ENCODE peak calls at places on chromosomes 5 and 9, in five cellular contexts. V, D, Z, W and U are unnamed samples.

GRCh38 chr5:60055168-60055567 is 161.6 kb upstream of the PDE4D start:
- DNase-seq in W (no peak), V (no peak), D (no peak), Z (no peak), U (no peak)

GRCh38 chr5:87435144-87435694 is 22.5 kb upstream of the CCNH start:
- DNase-seq in W (no peak), Z (no peak), D (no peak), V (no peak), U (no peak)

GRCh38 chr5:103394676-103395075 is 136.1 kb downstream of the MACIR start:
- DNase-seq in V (no peak), Z (no peak), D (no peak), W (no peak), U (no peak)

GRCh38 chr9:76107487-76107886 is 217.0 kb downstream of the PCSK5 start:
- DNase-seq in W (no peak), V (no peak), D (no peak), Z (no peak), U (no peak)

GRCh38 chr9:5762421-5762820 is 70.5 kb downstream of the ERMP1 start:
- DNase-seq in W (no peak), D (no peak), V (no peak), Z (no peak), U (no peak)

GRCh38 chr5:120358949-120359348 is 105.2 kb upstream of the PRR16 start:
- DNase-seq in D (no peak), V (no peak), Z (no peak), W (no peak), U (no peak)

GRCh38 chr5:173187054-173187743 is 42.9 kb downstream of the BNIP1 start:
- DNase-seq in D (no peak), Z (peak), V (peak), W (no peak), U (no peak)

GRCh38 chr9:23822331-23823169 is 3.5 kb downstream of the ELAVL2 start:
- DNase-seq in V (peak), W (no peak), D (no peak), Z (no peak), U (no peak)

GRCh38 chr5:143218563-143219170 is 184.8 kb downstream of the NR3C1 start:
- DNase-seq in W (no peak), Z (no peak), V (no peak), D (no peak), U (no peak)

GRCh38 chr9:134492281-134492691 is 149.3 kb upstream of the COL5A1 start:
- DNase-seq in D (no peak), W (no peak), Z (no peak), V (no peak), U (no peak)

GRCh38 chr5:115875447-115875846 is 33.7 kb downstream of the AP3S1 start:
- DNase-seq in Z (no peak), V (peak), W (no peak), D (no peak), U (no peak)

GRCh38 chr9:130117816-130118632 is 54.2 kb upstream of the NCS1 start:
- DNase-seq in D (no peak), Z (no peak), W (no peak), V (no peak), U (no peak)

GRCh38 chr5:66818935-66819328 is 222.7 kb downstream of the MAST4 start:
- DNase-seq in V (no peak), Z (no peak), W (no peak), D (no peak), U (no peak)

GRCh38 chr5:109409061-109409843 is 522 bp downstream of the PJA2 start:
- DNase-seq in W (peak), Z (peak), V (peak), D (peak), U (peak)

GRCh38 chr5:151092750-151093149 is 11.9 kb upstream of the TNIP1 start:
- DNase-seq in Z (no peak), W (no peak), V (no peak), D (no peak), U (peak)

GRCh38 chr9:105444130-105444529 is 3.7 kb upstream of the FSD1L start:
- DNase-seq in W (no peak), Z (no peak), D (no peak), V (no peak), U (no peak)

GRCh38 chr9:13628526-13628925 is 349.0 kb upstream of the MPDZ start:
- DNase-seq in Z (no peak), W (no peak), D (no peak), V (no peak), U (no peak)

GRCh38 chr9:109989296-109989695 is 209.3 kb downstream of the PALM2AKAP2 start:
- DNase-seq in V (no peak), Z (no peak), W (no peak), D (no peak), U (no peak)

GRCh38 chr5:60410427-60410826 is 289.5 kb downstream of the DEPDC1B start:
- DNase-seq in V (no peak), Z (peak), D (no peak), W (no peak), U (peak)

GRCh38 chr9:127066775-127067111 is 55.7 kb downstream of the ANGPTL2 start:
- DNase-seq in D (no peak), Z (no peak), V (no peak), W (no peak), U (peak)

GRCh38 chr9:21889673-21890072 is 87.2 kb downstream of the MTAP start:
- DNase-seq in D (no peak), V (no peak), Z (no peak), W (no peak), U (no peak)

GRCh38 chr5:125065114-125065513 is 318.7 kb upstream of the ZNF608 start:
- DNase-seq in V (no peak), D (no peak), W (no peak), Z (no peak), U (no peak)

GRCh38 chr5:172564883-172565282 is 76.2 kb upstream of the NEURL1B start:
- DNase-seq in W (no peak), V (no peak), Z (no peak), D (no peak), U (no peak)

GRCh38 chr5:181108578-181109165 is 22.3 kb downstream of the OR2V1 start:
- DNase-seq in Z (no peak), V (no peak), W (no peak), D (no peak), U (no peak)

GRCh38 chr9:81266674-81267073 is 422.7 kb downstream of the TLE1 start:
- DNase-seq in D (no peak), Z (no peak), W (no peak), V (no peak), U (peak)
- TF ChIP-seq REST in D (no peak), Z (no peak), W (no peak), V (no peak), U (no peak)

DNA sequence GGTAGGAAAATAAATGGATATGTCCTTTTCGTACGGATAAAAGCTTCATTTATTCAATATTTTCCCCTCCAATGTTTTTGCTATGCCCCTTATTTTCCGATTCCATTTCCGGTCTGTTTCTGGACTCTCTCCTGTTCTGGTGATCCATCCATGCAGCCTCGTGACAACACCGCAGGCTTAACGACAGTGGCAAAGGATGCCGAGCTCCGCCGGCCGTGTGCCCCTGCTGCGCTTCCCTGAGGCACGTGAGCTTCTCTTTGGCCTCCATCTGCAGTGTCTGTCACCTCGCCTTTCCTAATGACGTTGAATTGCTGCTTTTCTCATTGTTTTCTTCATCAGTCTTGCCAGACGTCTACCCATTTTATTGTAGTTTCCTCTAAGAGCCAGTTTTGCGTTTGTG is 28.7 kb downstream of the SURF6 start:
- DNase-seq in V (no peak), D (no peak), W (no peak), Z (no peak), U (no peak)
- TF ChIP-seq REST in V (no peak), D (no peak), W (no peak), Z (no peak), U (no peak)

GRCh38 chr5:43041131-43041668 is 1.1 kb upstream of the ANXA2R start:
- DNase-seq in W (no peak), V (no peak), Z (no peak), D (no peak), U (peak)

GRCh38 chr5:43039115-43039467 is 1.0 kb downstream of the ANXA2R start:
- DNase-seq in W (no peak), D (no peak), Z (no peak), V (no peak), U (no peak)

GRCh38 chr5:43040287-43041098 is at the start of gene ANXA2R:
- DNase-seq in D (peak), W (peak), V (peak), Z (peak), U (peak)

GRCh38 chr5:43038523-43038989 is 1.6 kb downstream of the ANXA2R start:
- DNase-seq in D (no peak), V (peak), W (no peak), Z (no peak), U (peak)

GRCh38 chr5:43039468-43040286 is 442 bp downstream of the ANXA2R start:
- DNase-seq in Z (peak), D (peak), W (peak), V (peak), U (peak)
- TF ChIP-seq REST in Z (no peak), D (no peak), W (peak), V (no peak), U (peak)

GRCh38 chr5:133273661-133274596 is 222.1 kb downstream of the HSPA4 start:
- DNase-seq in D (no peak), Z (no peak), V (no peak), W (no peak), U (no peak)

GRCh38 chr5:133276171-133276570 is 224.4 kb downstream of the HSPA4 start:
- DNase-seq in Z (no peak), W (no peak), V (no peak), D (no peak), U (no peak)

GRCh38 chr5:133274597-133274935 is 222.8 kb downstream of the HSPA4 start:
- DNase-seq in W (no peak), D (no peak), V (no peak), Z (peak), U (no peak)

GRCh38 chr5:133277744-133278143 is 225.9 kb downstream of the HSPA4 start:
- DNase-seq in W (no peak), Z (no peak), V (no peak), D (no peak), U (no peak)

DNA sequence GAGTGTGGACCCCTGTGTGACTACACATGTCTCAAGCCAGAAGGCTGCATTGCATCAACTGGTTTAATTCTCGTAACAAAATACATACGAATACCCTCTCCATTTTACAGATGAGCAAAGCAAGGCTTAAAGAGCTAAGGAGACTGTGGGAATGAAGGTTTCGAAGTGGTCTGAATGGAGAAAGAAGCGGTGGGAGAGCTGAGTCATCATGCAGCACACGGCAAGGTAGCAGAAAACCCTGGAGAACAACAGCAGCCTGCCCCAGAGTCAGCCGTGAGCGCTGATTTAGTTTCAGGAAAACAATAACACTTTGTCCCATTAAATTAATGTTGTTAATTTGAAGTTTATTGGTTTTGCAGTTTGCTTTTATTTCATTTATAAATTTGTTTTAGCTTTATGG is 223.8 kb downstream of the HSPA4 start:
- DNase-seq in Z (no peak), V (no peak), W (no peak), D (no peak), U (no peak)
- TF ChIP-seq REST in Z (no peak), V (no peak), W (no peak), D (no peak), U (no peak)

GRCh38 chr5:368162-369084 is 46.9 kb downstream of the AHRR start:
- DNase-seq in Z (no peak), W (no peak), V (no peak), D (no peak), U (peak)
- TF ChIP-seq REST in Z (no peak), W (no peak), V (no peak), D (no peak), U (no peak)

GRCh38 chr5:74035521-74035937 is 409.5 kb downstream of the ARHGEF28 start:
- DNase-seq in W (no peak), Z (peak), D (peak), V (peak), U (peak)
- TF ChIP-seq REST in W (no peak), Z (no peak), D (no peak), V (no peak), U (no peak)

DNA sequence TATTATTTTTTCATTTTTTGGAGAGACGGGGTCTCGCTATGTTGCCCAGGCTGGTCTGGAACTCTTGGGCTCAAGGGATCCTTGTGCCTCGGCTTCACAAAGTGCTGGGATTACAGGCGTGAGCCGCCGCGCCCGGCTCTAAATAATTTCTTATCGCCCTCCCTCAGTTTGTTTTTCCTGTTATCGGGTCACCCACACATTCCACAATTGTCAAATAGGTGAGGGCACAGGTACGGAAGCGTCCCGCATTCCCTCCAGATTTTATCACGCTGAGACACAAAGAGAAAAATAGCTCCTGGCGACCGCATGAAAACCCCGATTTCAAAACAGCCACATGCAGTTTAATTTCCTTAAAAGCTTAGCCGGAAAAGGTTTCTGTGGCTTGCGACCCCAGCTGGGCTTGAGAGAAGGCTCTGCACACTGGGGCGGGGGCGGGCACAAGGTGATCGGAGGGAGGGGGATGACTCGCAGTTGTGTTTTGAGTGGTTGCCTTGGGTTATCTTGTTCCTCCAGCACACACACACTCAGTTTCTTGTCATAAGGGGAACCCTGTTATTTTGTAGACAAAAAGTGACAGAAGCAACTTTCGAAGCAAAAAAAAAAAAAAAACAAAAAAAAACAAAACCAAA is 720 bp upstream of the IQGAP2 start:
- DNase-seq in Z (peak), W (peak), D (peak), V (peak), U (peak)
- TF ChIP-seq REST in Z (no peak), W (no peak), D (no peak), V (no peak), U (no peak)

DNA sequence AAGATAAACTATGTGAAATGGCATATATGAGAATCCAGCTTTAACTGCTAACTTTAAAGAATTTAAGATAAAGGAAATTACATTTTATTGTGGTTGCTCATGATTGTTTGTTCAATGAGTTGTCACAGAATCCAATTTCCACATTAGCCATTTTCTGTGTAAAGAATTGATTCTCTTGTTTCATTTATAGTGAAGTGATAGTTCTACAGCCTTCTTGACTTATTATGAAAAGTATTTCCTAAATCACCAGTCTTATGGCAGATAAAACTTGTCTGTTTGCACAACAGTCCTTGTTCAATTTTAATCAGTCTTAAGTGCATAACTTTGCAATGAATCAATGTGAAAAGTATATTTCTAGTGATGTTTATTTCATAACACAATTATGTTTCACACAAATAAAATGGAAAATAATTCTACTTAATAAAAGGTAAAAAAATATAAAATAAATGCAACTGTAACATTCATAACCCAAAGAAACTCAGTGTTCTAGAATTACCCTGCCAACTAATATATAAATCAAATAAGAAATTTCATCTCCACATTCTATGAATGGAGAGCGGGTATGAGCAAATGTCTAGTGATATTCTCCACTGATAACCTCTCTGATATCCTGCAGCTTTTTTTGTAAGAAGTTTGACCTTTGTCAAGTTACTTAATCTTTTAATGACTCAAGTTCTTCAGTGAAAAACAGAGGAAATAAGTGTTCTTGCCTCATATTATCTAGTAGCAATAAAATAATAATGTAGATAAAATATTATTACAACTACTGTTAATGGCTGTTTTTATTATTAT is 1275.4 kb upstream of the CDH9 start:
- DNase-seq in V (no peak), D (peak), W (no peak), Z (no peak), U (no peak)
- TF ChIP-seq REST in V (no peak), D (no peak), W (no peak), Z (no peak), U (no peak)

GRCh38 chr9:113507256-113507655 is 43.7 kb downstream of the RGS3 start:
- DNase-seq in D (no peak), W (no peak), V (no peak), Z (no peak), U (no peak)

GRCh38 chr9:113505963-113506624 is 42.6 kb downstream of the RGS3 start:
- DNase-seq in V (peak), D (no peak), W (no peak), Z (no peak), U (no peak)

GRCh38 chr9:113509463-113509862 is 45.9 kb downstream of the RGS3 start:
- DNase-seq in Z (no peak), D (no peak), W (no peak), V (no peak), U (no peak)

GRCh38 chr9:113511047-113511521 is 47.6 kb downstream of the RGS3 start:
- DNase-seq in Z (no peak), V (no peak), W (no peak), D (no peak), U (no peak)

DNA sequence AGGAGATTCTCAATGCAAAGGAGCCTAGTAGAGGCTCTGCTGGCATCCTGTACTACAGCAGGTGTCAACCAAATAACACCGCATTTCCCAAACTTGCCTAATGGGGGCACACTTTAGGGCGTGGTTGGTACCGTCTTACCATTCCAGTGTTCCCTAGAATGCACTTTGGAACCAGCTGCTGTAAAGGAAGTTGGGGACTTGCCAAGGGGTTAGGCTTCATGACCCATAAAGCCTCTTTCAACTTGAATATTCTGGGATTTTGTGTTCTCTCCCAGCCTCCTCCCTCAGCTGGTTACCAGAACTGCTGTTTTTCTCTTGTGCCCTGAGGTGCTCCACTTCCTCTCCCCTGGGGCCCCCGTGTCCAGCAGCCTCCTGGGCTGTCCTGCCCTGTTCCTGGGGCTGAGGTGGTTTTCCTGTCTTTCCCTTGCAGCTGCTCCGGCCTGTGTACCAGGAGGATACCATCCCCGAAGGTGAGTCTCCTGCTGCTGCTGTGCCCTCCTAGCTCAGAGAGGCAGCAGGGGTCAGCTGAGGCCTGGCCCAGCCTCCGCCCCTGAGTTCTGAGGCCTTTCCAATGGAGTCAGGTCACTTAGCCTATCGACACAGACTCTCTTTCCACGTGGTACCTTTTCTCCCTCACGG is 44.7 kb downstream of the RGS3 start:
- DNase-seq in Z (peak), V (peak), W (peak), D (peak), U (no peak)
- TF ChIP-seq REST in Z (no peak), V (no peak), W (no peak), D (no peak), U (no peak)